ENCODE peak calls at places on chromosomes 6 and 20, in nine cellular contexts. V is OCI-LY7, M is Calu3, B is T-helper 1 cell, Y is brain microvascular endothelial cell, R is hypothalamus, U is naive B cell, K is EH, I is NCI-H2171. C is an unnamed sample.

GRCh38 chr6:138637822-138638221 is 135.7 kb upstream of the CCDC28A start:
- DNase-seq in V (no peak), M (no peak), B (no peak), Y (no peak), R (no peak), U (no peak), K (no peak), I (no peak), C (no peak)

GRCh38 chr6:71012871-71013456 is 56.1 kb upstream of the B3GAT2 start:
- DNase-seq in V (peak), M (peak), B (peak), Y (peak), R (no peak), U (peak), K (peak), I (peak), C (no peak)

GRCh38 chr6:13488015-13488895 is 855 bp upstream of the GFOD1 start:
- DNase-seq in V (no peak), M (peak), B (peak), Y (peak), R (no peak), U (peak), K (peak), I (peak), C (no peak)

GRCh38 chr20:19552144-19552895 is 205.7 kb upstream of the RIN2 start:
- DNase-seq in V (no peak), M (no peak), B (no peak), Y (no peak), R (no peak), U (no peak), K (no peak), I (peak), C (no peak)

GRCh38 chr20:17825949-17826843 is 126.4 kb downstream of the BANF2 start:
- DNase-seq in V (no peak), M (no peak), B (peak), Y (no peak), R (no peak), U (no peak), K (peak), I (no peak), C (no peak)

GRCh38 chr6:144804246-144804790 is 519.2 kb downstream of the UTRN start:
- DNase-seq in V (no peak), M (no peak), B (no peak), Y (no peak), R (no peak), U (no peak), K (no peak), I (no peak), C (no peak)

GRCh38 chr6:44062105-44062770 is 65.0 kb downstream of the MRPL14 start:
- DNase-seq in V (no peak), M (no peak), B (no peak), Y (no peak), R (no peak), U (no peak), K (no peak), I (no peak), C (no peak)

GRCh38 chr20:63461364-63461763 is 11.1 kb downstream of the KCNQ2 start:
- DNase-seq in V (no peak), M (peak), B (no peak), Y (no peak), R (no peak), U (no peak), K (peak), I (no peak), C (no peak)

GRCh38 chr6:30885999-30886896 is 1.9 kb downstream of the DDR1 start:
- DNase-seq in V (no peak), M (peak), B (no peak), Y (peak), R (peak), U (no peak), K (peak), I (peak), C (peak)

GRCh38 chr6:167750956-167751358 is 75.8 kb upstream of the AFDN start:
- DNase-seq in V (no peak), M (peak), B (no peak), Y (no peak), R (no peak), U (no peak), K (no peak), I (no peak), C (no peak)

GRCh38 chr6:26223677-26224546 is 136.7 kb downstream of the HFE start:
- DNase-seq in V (no peak), M (peak), B (peak), Y (peak), R (no peak), U (peak), K (peak), I (peak), C (no peak)

GRCh38 chr6:166420351-166420750 is 37.6 kb upstream of the MPC1 start:
- DNase-seq in V (no peak), M (peak), B (no peak), Y (peak), R (no peak), U (no peak), K (peak), I (no peak), C (no peak)

GRCh38 chr6:90350689-90351554 is 54.3 kb upstream of the BACH2 start:
- DNase-seq in V (peak), M (no peak), B (peak), Y (no peak), R (no peak), U (peak), K (peak), I (no peak), C (no peak)

GRCh38 chr20:58622671-58623578 is 28.2 kb upstream of the STX16 start:
- DNase-seq in V (no peak), M (no peak), B (no peak), Y (peak), R (no peak), U (no peak), K (no peak), I (no peak), C (no peak)

GRCh38 chr6:105164418-105164817 is 15.4 kb downstream of the POPDC3 start:
- DNase-seq in V (no peak), M (no peak), B (no peak), Y (peak), R (no peak), U (no peak), K (peak), I (no peak), C (peak)

GRCh38 chr20:57545927-57546662 is 14.8 kb upstream of the PCK1 start:
- DNase-seq in V (no peak), M (no peak), B (no peak), Y (no peak), R (no peak), U (no peak), K (no peak), I (no peak), C (no peak)

GRCh38 chr6:42498473-42499128 is 46.9 kb upstream of the TRERF1 start:
- DNase-seq in V (no peak), M (no peak), B (no peak), Y (no peak), R (no peak), U (no peak), K (peak), I (no peak), C (no peak)

GRCh38 chr6:111939902-111940301 is 66.7 kb upstream of the FYN start:
- DNase-seq in V (no peak), M (no peak), B (no peak), Y (no peak), R (no peak), U (no peak), K (no peak), I (no peak), C (no peak)

GRCh38 chr6:42337985-42338572 is 113.6 kb downstream of the TRERF1 start:
- DNase-seq in V (no peak), M (no peak), B (no peak), Y (no peak), R (no peak), U (no peak), K (no peak), I (no peak), C (no peak)

GRCh38 chr6:3286641-3287171 is 28.0 kb downstream of the PSMG4 start:
- DNase-seq in V (no peak), M (no peak), B (no peak), Y (no peak), R (no peak), U (no peak), K (no peak), I (no peak), C (no peak)

GRCh38 chr20:47262365-47263013 is 94.0 kb downstream of the ZMYND8 start:
- DNase-seq in V (peak), M (no peak), B (no peak), Y (no peak), R (no peak), U (peak), K (no peak), I (peak), C (no peak)

GRCh38 chr20:39108746-39109145 is 146.6 kb downstream of the DHX35 start:
- DNase-seq in V (no peak), M (no peak), B (no peak), Y (no peak), R (no peak), U (no peak), K (peak), I (no peak), C (no peak)

GRCh38 chr6:6629416-6629815 is 40.9 kb downstream of the LY86 start:
- DNase-seq in V (no peak), M (no peak), B (no peak), Y (peak), R (no peak), U (no peak), K (peak), I (no peak), C (no peak)

GRCh38 chr6:110714143-110714542 is 101.1 kb downstream of the CDK19 start:
- DNase-seq in V (peak), M (no peak), B (no peak), Y (no peak), R (no peak), U (peak), K (no peak), I (no peak), C (no peak)

C was measured in keratinocyte.